ENCODE peak calls at places on chromosomes 3 and 15, in ten cellular contexts. S is GM23338, U is suprapubic skin, I is transverse colon, N is spleen, P is endothelial cell of umbilical vein, M is sigmoid colon, V is HL-60, L is Panc1, K is HepG2. B is an unnamed sample.

GRCh38 chr15:81049835-81050234 is 49.1 kb downstream of the TLNRD1 start:
- DNase-seq in S (no peak), U (no peak), I (no peak), N (no peak), P (no peak), M (no peak), V (no peak), L (no peak), K (peak), B (no peak)

GRCh38 chr3:136938334-136938733 is 19.4 kb upstream of the IL20RB start:
- DNase-seq in S (no peak), U (no peak), I (no peak), N (no peak), P (no peak), M (no peak), V (peak), L (no peak), K (no peak), B (no peak)

GRCh38 chr15:100464895-100465294 is 63.9 kb downstream of the CERS3 start:
- DNase-seq in S (no peak), U (no peak), I (no peak), N (no peak), P (no peak), M (no peak), V (peak), L (no peak), K (no peak), B (no peak)

GRCh38 chr3:52339612-52340011 is 23.5 kb downstream of the DNAH1 start:
- DNase-seq in S (peak), U (no peak), I (peak), N (no peak), P (peak), M (no peak), V (peak), L (peak), K (peak), B (peak)

GRCh38 chr3:8341853-8342252 is 159.8 kb upstream of the LMCD1 start:
- DNase-seq in S (no peak), U (no peak), I (no peak), N (no peak), P (no peak), M (no peak), V (no peak), L (no peak), K (no peak), B (no peak)

GRCh38 chr3:101925564-101925963 is 76.2 kb downstream of the NFKBIZ start:
- DNase-seq in S (no peak), U (no peak), I (no peak), N (no peak), P (peak), M (no peak), V (no peak), L (peak), K (no peak), B (no peak)

GRCh38 chr15:44275431-44275830 is 13.1 kb upstream of the GOLM2 start:
- DNase-seq in S (no peak), U (no peak), I (no peak), N (no peak), P (no peak), M (no peak), V (no peak), L (no peak), K (no peak), B (no peak)

GRCh38 chr3:43105597-43106292 is at the start of gene POMGNT2:
- DNase-seq in S (peak), U (peak), I (peak), N (peak), P (peak), M (peak), V (peak), L (peak), K (peak), B (peak)

GRCh38 chr3:22947741-22948140 is 255.4 kb upstream of the UBE2E2 start:
- DNase-seq in S (no peak), U (no peak), I (no peak), N (no peak), P (no peak), M (no peak), V (no peak), L (no peak), K (no peak), B (no peak)

GRCh38 chr3:194633349-194634004 is at the start of gene TMEM44:
- DNase-seq in S (peak), U (no peak), I (peak), N (peak), P (peak), M (peak), V (peak), L (peak), K (peak), B (peak)

GRCh38 chr3:79326642-79327041 is 441.2 kb downstream of the ROBO1 start:
- DNase-seq in S (no peak), U (no peak), I (no peak), N (no peak), P (no peak), M (no peak), V (no peak), L (no peak), K (no peak), B (no peak)

GRCh38 chr3:84772841-84773240 is 185.9 kb upstream of the CADM2 start:
- DNase-seq in S (peak), U (no peak), I (no peak), N (no peak), P (no peak), M (no peak), V (no peak), L (no peak), K (peak), B (no peak)

GRCh38 chr3:138434875-138435772 is 708 bp downstream of the ESYT3 start:
- DNase-seq in S (peak), U (no peak), I (no peak), N (no peak), P (no peak), M (no peak), V (peak), L (no peak), K (no peak), B (no peak)

GRCh38 chr3:98329392-98330124 is 24.1 kb upstream of the OR5K4 start:
- DNase-seq in S (peak), U (no peak), I (peak), N (no peak), P (peak), M (no peak), V (peak), L (peak), K (peak), B (peak)

GRCh38 chr3:21621396-21621695 is 129.7 kb downstream of the ZNF385D start:
- DNase-seq in S (no peak), U (no peak), I (no peak), N (no peak), P (no peak), M (no peak), V (no peak), L (no peak), K (peak), B (no peak)

GRCh38 chr15:20646529-20647142 is 105.0 kb upstream of the GOLGA6L6 start:
- DNase-seq in S (no peak), U (no peak), I (no peak), N (peak), P (no peak), M (peak), V (no peak), L (no peak), K (no peak), B (no peak)

GRCh38 chr3:56806407-56806806 is 4.7 kb upstream of the ARHGEF3 start:
- DNase-seq in S (no peak), U (no peak), I (no peak), N (no peak), P (no peak), M (peak), V (no peak), L (no peak), K (no peak), B (no peak)

GRCh38 chr3:168996622-168997021 is 666.9 kb downstream of the MECOM start:
- DNase-seq in S (no peak), U (no peak), I (no peak), N (no peak), P (no peak), M (no peak), V (no peak), L (no peak), K (peak), B (no peak)

GRCh38 chr3:141127344-141128125 is 76.4 kb downstream of the SPSB4 start:
- DNase-seq in S (no peak), U (peak), I (no peak), N (no peak), P (no peak), M (no peak), V (no peak), L (no peak), K (no peak), B (no peak)

GRCh38 chr3:14806641-14807263 is 12.0 kb upstream of the FGD5 start:
- DNase-seq in S (no peak), U (no peak), I (no peak), N (peak), P (peak), M (no peak), V (peak), L (no peak), K (no peak), B (no peak)

GRCh38 chr15:68354923-68355322 is 77.0 kb downstream of the ITGA11 start:
- DNase-seq in S (no peak), U (no peak), I (no peak), N (no peak), P (no peak), M (no peak), V (no peak), L (peak), K (peak), B (no peak)

GRCh38 chr3:36814071-36814717 is 49.8 kb upstream of the DCLK3 start:
- DNase-seq in S (no peak), U (no peak), I (no peak), N (no peak), P (no peak), M (no peak), V (no peak), L (no peak), K (no peak), B (no peak)

GRCh38 chr15:69919816-69920215 is 177.9 kb downstream of the TLE3 start:
- DNase-seq in S (peak), U (no peak), I (no peak), N (no peak), P (no peak), M (no peak), V (no peak), L (no peak), K (no peak), B (no peak)

GRCh38 chr3:128554100-128554464 is 61.1 kb upstream of the GATA2 start:
- DNase-seq in S (no peak), U (peak), I (no peak), N (no peak), P (peak), M (peak), V (no peak), L (no peak), K (peak), B (no peak)

GRCh38 chr15:55796321-55796965 is 53.5 kb upstream of the PRTG start:
- DNase-seq in S (no peak), U (no peak), I (no peak), N (no peak), P (no peak), M (no peak), V (no peak), L (no peak), K (no peak), B (no peak)

GRCh38 chr3:43865376-43865775 is 174.6 kb downstream of the ABHD5 start:
- DNase-seq in S (no peak), U (peak), I (no peak), N (peak), P (no peak), M (no peak), V (no peak), L (no peak), K (no peak), B (no peak)

GRCh38 chr15:19987389-19988048 is 554.1 kb downstream of the GOLGA6L6 start:
- DNase-seq in S (peak), U (no peak), I (no peak), N (no peak), P (no peak), M (no peak), V (no peak), L (no peak), K (peak), B (no peak)

GRCh38 chr3:153670577-153670976 is 450.6 kb upstream of the ARHGEF26 start:
- DNase-seq in S (no peak), U (no peak), I (no peak), N (no peak), P (no peak), M (no peak), V (no peak), L (no peak), K (no peak), B (no peak)

GRCh38 chr3:30989266-30989799 is 94.9 kb upstream of the GADL1 start:
- DNase-seq in S (no peak), U (no peak), I (no peak), N (no peak), P (no peak), M (no peak), V (no peak), L (no peak), K (no peak), B (no peak)

GRCh38 chr3:129651316-129652202 is 45.1 kb upstream of the PLXND1 start:
- DNase-seq in S (peak), U (no peak), I (no peak), N (no peak), P (peak), M (no peak), V (no peak), L (no peak), K (no peak), B (no peak)

GRCh38 chr15:87764461-87765236 is 491.9 kb downstream of the NTRK3 start:
- DNase-seq in S (peak), U (no peak), I (no peak), N (no peak), P (no peak), M (no peak), V (no peak), L (no peak), K (no peak), B (no peak)

GRCh38 chr15:29143909-29144308 is 125.7 kb downstream of the NSMCE3 start:
- DNase-seq in S (no peak), U (no peak), I (no peak), N (no peak), P (no peak), M (no peak), V (no peak), L (no peak), K (no peak), B (no peak)

GRCh38 chr15:58585668-58586461 is 154.1 kb downstream of the LIPC start:
- DNase-seq in S (no peak), U (no peak), I (no peak), N (no peak), P (no peak), M (no peak), V (no peak), L (no peak), K (no peak), B (no peak)

GRCh38 chr3:33636125-33636855 is 81.8 kb downstream of the CLASP2 start:
- DNase-seq in S (peak), U (no peak), I (no peak), N (no peak), P (peak), M (no peak), V (peak), L (no peak), K (peak), B (peak)

GRCh38 chr3:149042766-149043386 is 43.5 kb downstream of the HLTF start:
- DNase-seq in S (no peak), U (no peak), I (no peak), N (no peak), P (peak), M (no peak), V (no peak), L (no peak), K (no peak), B (no peak)

GRCh38 chr3:14884665-14885064 is 62.7 kb upstream of the NR2C2 start:
- DNase-seq in S (no peak), U (no peak), I (no peak), N (peak), P (no peak), M (no peak), V (no peak), L (no peak), K (no peak), B (no peak)

GRCh38 chr3:60199306-60199705 is 1051.9 kb downstream of the FHIT start:
- DNase-seq in S (peak), U (no peak), I (no peak), N (no peak), P (no peak), M (no peak), V (no peak), L (no peak), K (no peak), B (no peak)

GRCh38 chr3:60198179-60198578 is 1053.1 kb downstream of the FHIT start:
- DNase-seq in S (no peak), U (no peak), I (no peak), N (no peak), P (no peak), M (no peak), V (no peak), L (no peak), K (no peak), B (no peak)

GRCh38 chr3:60207833-60208367 is 1043.4 kb downstream of the FHIT start:
- DNase-seq in S (no peak), U (no peak), I (no peak), N (no peak), P (no peak), M (no peak), V (no peak), L (no peak), K (no peak), B (no peak)

DNA sequence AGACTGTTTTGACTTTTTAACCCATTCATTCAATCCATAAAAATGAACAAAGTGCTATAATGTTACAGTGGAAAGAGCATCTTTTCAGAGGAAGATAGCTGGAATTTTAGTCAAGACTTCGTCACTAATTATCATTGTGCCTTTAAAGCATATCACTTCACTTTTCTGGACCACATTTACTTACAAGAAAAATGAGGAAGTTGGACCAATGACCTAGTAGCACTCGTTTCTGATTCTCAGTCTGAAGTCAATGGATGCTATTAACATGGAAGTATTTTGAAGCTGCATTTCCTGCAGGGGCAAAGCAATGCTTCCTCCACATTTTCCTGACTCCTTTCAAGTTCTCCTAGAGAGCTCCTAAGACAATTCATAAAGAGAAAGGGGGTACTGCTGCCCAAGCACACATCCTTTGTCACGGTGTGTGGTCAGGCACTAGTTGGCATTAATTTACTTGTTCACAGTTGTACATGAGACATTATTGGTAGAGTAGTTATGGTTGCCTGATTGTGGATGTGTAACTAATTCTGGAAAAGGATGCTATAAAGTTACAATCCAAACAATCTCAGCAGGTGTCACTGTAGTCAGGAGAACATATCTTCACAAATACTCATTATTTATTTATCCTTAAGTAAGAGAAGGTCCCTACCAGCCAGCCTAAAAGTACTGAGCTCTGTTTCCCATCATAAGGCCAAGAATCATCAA is 1049.0 kb downstream of the FHIT start:
- DNase-seq in S (no peak), U (no peak), I (no peak), N (no peak), P (no peak), M (no peak), V (no peak), L (no peak), K (no peak), B (no peak)
- TF ChIP-seq CTCF in S (no peak), U (no peak), I (no peak), N (no peak), P (no peak), M (no peak), V (no peak), L (no peak), K (no peak), B (no peak)

GRCh38 chr3:27114684-27115083 is 254.5 kb downstream of the NEK10 start:
- DNase-seq in S (no peak), U (no peak), I (no peak), N (no peak), P (no peak), M (no peak), V (no peak), L (peak), K (peak), B (no peak)
- H3K27ac ChIP-seq in S (no peak), U (no peak), I (no peak), N (no peak), P (no peak), M (no peak), V (no peak), L (no peak), K (peak), B (no peak)

GRCh38 chr15:39270221-39270835 is 310.6 kb upstream of the THBS1 start:
- DNase-seq in S (no peak), U (no peak), I (no peak), N (no peak), P (no peak), M (no peak), V (no peak), L (no peak), K (no peak), B (no peak)

GRCh38 chr15:39270976-39271375 is 309.9 kb upstream of the THBS1 start:
- DNase-seq in S (no peak), U (no peak), I (no peak), N (no peak), P (peak), M (no peak), V (no peak), L (no peak), K (no peak), B (no peak)

GRCh38 chr15:39275066-39275465 is 305.8 kb upstream of the THBS1 start:
- DNase-seq in S (no peak), U (no peak), I (no peak), N (no peak), P (no peak), M (no peak), V (no peak), L (no peak), K (no peak), B (no peak)

GRCh38 chr15:39272901-39273300 is 308.0 kb upstream of the THBS1 start:
- DNase-seq in S (no peak), U (no peak), I (no peak), N (no peak), P (no peak), M (no peak), V (no peak), L (no peak), K (no peak), B (no peak)

GRCh38 chr15:39273805-39274411 is 307.0 kb upstream of the THBS1 start:
- DNase-seq in S (no peak), U (no peak), I (no peak), N (no peak), P (peak), M (no peak), V (no peak), L (peak), K (peak), B (peak)
- TF ChIP-seq POLR2AphosphoS5 in S (no peak), U (no peak), I (no peak), N (no peak), P (no peak), M (no peak), V (no peak), L (peak), K (no peak), B (peak)

DNA sequence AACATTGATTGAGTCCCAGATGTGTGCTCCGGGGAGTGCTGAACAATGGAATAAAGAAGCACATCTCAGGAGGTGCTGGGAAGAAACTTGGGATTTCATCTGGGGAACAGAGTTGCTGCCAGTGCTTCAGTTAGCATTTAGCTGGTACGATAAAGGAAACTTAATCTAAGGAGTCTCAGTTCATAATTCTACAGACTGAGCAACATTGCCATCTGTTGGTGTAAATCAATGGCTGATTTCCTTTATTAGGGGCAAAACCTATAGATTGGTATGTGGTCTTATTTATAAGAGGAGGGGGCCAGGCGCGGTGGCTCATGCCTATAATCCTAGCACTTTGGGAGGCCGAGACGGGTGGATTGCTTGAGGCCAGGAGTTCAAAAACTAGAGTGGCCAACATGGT is 8.9 kb downstream of the MKRN2OS start:
- DNase-seq in S (no peak), U (no peak), I (no peak), N (no peak), P (no peak), M (no peak), V (no peak), L (no peak), K (no peak), B (no peak)
- TF ChIP-seq CTCF in S (no peak), U (no peak), I (no peak), N (no peak), P (no peak), M (no peak), V (no peak), L (peak), K (no peak), B (no peak)

GRCh38 chr3:159480046-159480445 is 508.6 kb upstream of the IL12A start:
- DNase-seq in S (no peak), U (no peak), I (no peak), N (no peak), P (no peak), M (no peak), V (no peak), L (no peak), K (no peak), B (no peak)
- H3K27ac ChIP-seq in S (no peak), U (no peak), I (no peak), N (no peak), P (no peak), M (no peak), V (no peak), L (no peak), K (no peak), B (no peak)

DNA sequence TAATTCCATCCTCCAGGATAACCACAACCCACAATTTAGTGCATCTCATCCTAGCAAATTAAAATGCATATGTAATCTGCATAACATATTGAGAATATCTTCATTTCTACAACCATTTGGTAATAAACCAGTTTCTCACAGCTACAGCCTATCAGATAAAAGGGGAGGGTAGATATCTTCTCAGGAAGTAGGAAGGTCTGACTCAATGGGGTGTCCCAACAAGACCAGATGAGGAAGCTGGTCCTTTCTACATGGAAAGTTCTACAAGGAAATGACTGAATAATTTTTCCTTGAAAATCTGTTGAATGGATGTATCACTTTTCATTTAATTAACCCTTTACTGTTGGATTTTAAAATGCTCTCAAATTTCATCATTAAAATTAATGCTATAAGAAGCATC is 17.5 kb upstream of the TMPRSS7 start:
- DNase-seq in S (no peak), U (no peak), I (no peak), N (no peak), P (no peak), M (no peak), V (peak), L (no peak), K (no peak), B (no peak)
- TF ChIP-seq POLR2AphosphoS5 in S (no peak), U (no peak), I (no peak), N (no peak), P (no peak), M (no peak), V (no peak), L (no peak), K (no peak), B (no peak)

B was measured in prostate gland.